ENCODE peak calls at places on chromosome 15, in seven cellular contexts. J, R, F, S, L, K and P are unnamed samples.

GRCh38 chr15:62883938-62884479 is 158.5 kb upstream of the TPM1 start:
- DNase-seq in J (no peak), R (no peak), F (no peak), S (no peak), L (no peak), K (no peak), P (no peak)

GRCh38 chr15:26531489-26531888 is 241.4 kb downstream of the GABRB3 start:
- DNase-seq in J (no peak), R (no peak), F (no peak), S (no peak), L (no peak), K (no peak), P (no peak)

GRCh38 chr15:42080585-42081462 is 13.5 kb downstream of the PLA2G4D start:
- DNase-seq in J (no peak), R (no peak), F (no peak), S (no peak), L (no peak), K (no peak), P (no peak)

GRCh38 chr15:44541282-44541958 is 4.5 kb downstream of the EIF3J start:
- DNase-seq in J (no peak), R (peak; percentile 90), F (no peak), S (no peak), L (no peak), K (no peak), P (no peak)

GRCh38 chr15:60087561-60087960 is 83.5 kb downstream of the FOXB1 start:
- DNase-seq in J (no peak), R (no peak), F (no peak), S (no peak), L (no peak), K (no peak), P (no peak)

GRCh38 chr15:74826372-74826819 is at the start of gene CPLX3:
- DNase-seq in J (peak; percentile 50), R (peak; percentile 6), F (no peak), S (no peak), L (no peak), K (peak; percentile 53), P (no peak)

GRCh38 chr15:78415284-78415683 is 22.7 kb upstream of the IREB2 start:
- DNase-seq in J (peak; percentile 10), R (peak; percentile 5), F (peak; percentile 91), S (no peak), L (no peak), K (no peak), P (no peak)

GRCh38 chr15:97963779-97964178 is 3.3 kb downstream of the ARRDC4 start:
- DNase-seq in J (no peak), R (no peak), F (no peak), S (no peak), L (no peak), K (no peak), P (no peak)

GRCh38 chr15:87976552-87976951 is 280.0 kb downstream of the NTRK3 start:
- DNase-seq in J (no peak), R (no peak), F (no peak), S (no peak), L (no peak), K (no peak), P (no peak)

GRCh38 chr15:67520976-67521769 is at the start of gene C15orf61:
- DNase-seq in J (peak; percentile 98), R (peak; percentile 80), F (peak; percentile 69), S (peak; percentile 65), L (peak; percentile 81), K (peak; percentile 84), P (no peak)

GRCh38 chr15:80182611-80183210 is 29.9 kb downstream of the FAH start:
- DNase-seq in J (no peak), R (no peak), F (no peak), S (no peak), L (no peak), K (no peak), P (no peak)

GRCh38 chr15:62928996-62929350 is 113.6 kb upstream of the TPM1 start:
- DNase-seq in J (peak; percentile 29), R (peak; percentile 31), F (no peak), S (no peak), L (no peak), K (no peak), P (no peak)

GRCh38 chr15:65638681-65639089 is 16.9 kb downstream of the SLC24A1 start:
- DNase-seq in J (peak; percentile 58), R (peak; percentile 74), F (peak; percentile 73), S (no peak), L (peak; percentile 17), K (peak; percentile 51), P (peak; percentile 35)

GRCh38 chr15:68103603-68104002 is 49.5 kb downstream of the PIAS1 start:
- DNase-seq in J (no peak), R (no peak), F (no peak), S (no peak), L (no peak), K (no peak), P (no peak)

GRCh38 chr15:48149858-48150257 is 28.2 kb downstream of the MYEF2 start:
- DNase-seq in J (no peak), R (peak; percentile 58), F (no peak), S (no peak), L (no peak), K (no peak), P (no peak)

GRCh38 chr15:62083168-62084154 is 16.7 kb downstream of the C2CD4A start:
- DNase-seq in J (no peak), R (no peak), F (no peak), S (no peak), L (no peak), K (no peak), P (no peak)

GRCh38 chr15:81336568-81336967 is 12.6 kb upstream of the STARD5 start:
- DNase-seq in J (peak; percentile 30), R (peak; percentile 37), F (no peak), S (no peak), L (no peak), K (peak; percentile 36), P (no peak)

GRCh38 chr15:28994830-28995180 is 109.0 kb downstream of the APBA2 start:
- DNase-seq in J (no peak), R (no peak), F (no peak), S (no peak), L (no peak), K (no peak), P (no peak)

GRCh38 chr15:99132584-99133287 is 27.9 kb downstream of the SYNM start:
- DNase-seq in J (no peak), R (no peak), F (no peak), S (no peak), L (no peak), K (no peak), P (no peak)

GRCh38 chr15:89385596-89386242 is 51.1 kb upstream of the POLG start:
- DNase-seq in J (no peak), R (no peak), F (no peak), S (no peak), L (no peak), K (no peak), P (no peak)

GRCh38 chr15:33084661-33085060 is 109.9 kb downstream of the FMN1 start:
- DNase-seq in J (no peak), R (no peak), F (no peak), S (no peak), L (no peak), K (no peak), P (no peak)

GRCh38 chr15:78212546-78213424 is 21.6 kb downstream of the ACSBG1 start:
- DNase-seq in J (peak; percentile 88), R (peak; percentile 71), F (no peak), S (no peak), L (peak; percentile 72), K (no peak), P (no peak)

GRCh38 chr15:67857220-67857619 is 17.4 kb upstream of the RNU6-1 start:
- DNase-seq in J (no peak), R (no peak), F (no peak), S (no peak), L (no peak), K (no peak), P (no peak)

GRCh38 chr15:101135532-101136166 is 116.2 kb downstream of the CHSY1 start:
- DNase-seq in J (no peak), R (no peak), F (no peak), S (no peak), L (no peak), K (no peak), P (no peak)

GRCh38 chr15:31128919-31129768 is 27.6 kb upstream of the TRPM1 start:
- DNase-seq in J (peak; percentile 55), R (peak; percentile 56), F (peak; percentile 33), S (peak; percentile 71), L (peak; percentile 75), K (peak; percentile 68), P (no peak)

GRCh38 chr15:25688166-25688565 is 175.0 kb downstream of the ATP10A start:
- DNase-seq in J (no peak), R (no peak), F (no peak), S (no peak), L (no peak), K (no peak), P (no peak)

GRCh38 chr15:57551717-57552677 is 39.7 kb upstream of the MYZAP start:
- DNase-seq in J (peak; percentile 78), R (peak; percentile 90), F (no peak), S (no peak), L (no peak), K (no peak), P (peak; percentile 73)

GRCh38 chr15:101439285-101439919 is 50.1 kb downstream of the PCSK6 start:
- DNase-seq in J (peak; percentile 44), R (no peak), F (no peak), S (no peak), L (no peak), K (no peak), P (no peak)

GRCh38 chr15:99409097-99409473 is 156.7 kb upstream of the MEF2A start:
- DNase-seq in J (peak; percentile 71), R (peak; percentile 74), F (peak; percentile 20), S (no peak), L (peak; percentile 54), K (peak; percentile 16), P (no peak)

GRCh38 chr15:100683434-100683833 is 81.0 kb downstream of the ASB7 start:
- DNase-seq in J (no peak), R (no peak), F (no peak), S (no peak), L (no peak), K (no peak), P (no peak)

GRCh38 chr15:100125627-100126231 is 216.0 kb downstream of the ADAMTS17 start:
- DNase-seq in J (no peak), R (no peak), F (peak; percentile 25), S (no peak), L (no peak), K (no peak), P (no peak)

GRCh38 chr15:31828594-31828993 is 201.7 kb upstream of the CHRNA7 start:
- DNase-seq in J (no peak), R (no peak), F (no peak), S (no peak), L (no peak), K (no peak), P (no peak)

GRCh38 chr15:58257776-58258325 is 119.7 kb downstream of the AQP9 start:
- DNase-seq in J (no peak), R (no peak), F (no peak), S (no peak), L (no peak), K (no peak), P (no peak)

GRCh38 chr15:71294636-71295241 is 179.5 kb downstream of the THSD4 start:
- DNase-seq in J (peak; percentile 25), R (peak; percentile 7), F (no peak), S (no peak), L (no peak), K (no peak), P (no peak)

GRCh38 chr15:58052334-58052733 is 13.2 kb downstream of the ALDH1A2 start:
- DNase-seq in J (no peak), R (no peak), F (no peak), S (no peak), L (no peak), K (no peak), P (no peak)

GRCh38 chr15:67098768-67099282 is 33.4 kb downstream of the SMAD3 start:
- DNase-seq in J (no peak), R (no peak), F (no peak), S (no peak), L (no peak), K (no peak), P (no peak)